ENCODE peak calls at places on chromosomes 2 and 18, in five cellular contexts. F is WTC11, S is GM12878, N is HepG2, X is K562. Z is an unnamed sample.

GRCh38 chr2:57906152-57906732 is 140.4 kb upstream of the VRK2 start:
- DNase-seq in F (no peak), S (no peak), N (peak), X (peak), Z (peak)

GRCh38 chr2:47561906-47562305 is 158.9 kb downstream of the MSH2 start:
- DNase-seq in F (no peak), S (no peak), N (no peak), X (no peak), Z (no peak)

GRCh38 chr2:239206851-239207250 is 194.0 kb downstream of the HDAC4 start:
- DNase-seq in F (no peak), S (no peak), N (no peak), X (no peak), Z (no peak)

GRCh38 chr18:59148192-59148591 is 8.5 kb downstream of the SEC11C start:
- DNase-seq in F (no peak), S (no peak), N (no peak), X (no peak), Z (no peak)

GRCh38 chr2:75241696-75242095 is 42.4 kb upstream of the TACR1 start:
- DNase-seq in F (no peak), S (no peak), N (peak), X (peak), Z (no peak)

GRCh38 chr2:132901661-132902060 is 231.7 kb upstream of the LYPD1 start:
- DNase-seq in F (no peak), S (no peak), N (no peak), X (no peak), Z (no peak)

GRCh38 chr2:150036622-150037021 is 449.0 kb upstream of the MMADHC start:
- DNase-seq in F (no peak), S (no peak), N (no peak), X (no peak), Z (no peak)

GRCh38 chr2:239114119-239114581 is 266.3 kb downstream of the TWIST2 start:
- DNase-seq in F (no peak), S (no peak), N (no peak), X (no peak), Z (no peak)

GRCh38 chr2:152925540-152926448 is 207.4 kb downstream of the ARL6IP6 start:
- DNase-seq in F (peak), S (peak), N (peak), X (peak), Z (peak)

GRCh38 chr18:23107718-23108117 is 27.6 kb upstream of the CABLES1 start:
- DNase-seq in F (no peak), S (no peak), N (no peak), X (no peak), Z (no peak)

GRCh38 chr18:23105581-23106219 is 29.6 kb upstream of the CABLES1 start:
- DNase-seq in F (no peak), S (no peak), N (no peak), X (no peak), Z (peak)

GRCh38 chr18:23105030-23105429 is 30.3 kb upstream of the CABLES1 start:
- DNase-seq in F (no peak), S (no peak), N (no peak), X (no peak), Z (no peak)

GRCh38 chr18:23108496-23108895 is 26.8 kb upstream of the CABLES1 start:
- DNase-seq in F (no peak), S (no peak), N (no peak), X (no peak), Z (no peak)

GRCh38 chr18:23106575-23106974 is 28.7 kb upstream of the CABLES1 start:
- DNase-seq in F (no peak), S (no peak), N (peak), X (no peak), Z (peak)
- TF ChIP-seq ESRRA in F (no peak), S (no peak), N (no peak), X (no peak), Z (no peak)

DNA sequence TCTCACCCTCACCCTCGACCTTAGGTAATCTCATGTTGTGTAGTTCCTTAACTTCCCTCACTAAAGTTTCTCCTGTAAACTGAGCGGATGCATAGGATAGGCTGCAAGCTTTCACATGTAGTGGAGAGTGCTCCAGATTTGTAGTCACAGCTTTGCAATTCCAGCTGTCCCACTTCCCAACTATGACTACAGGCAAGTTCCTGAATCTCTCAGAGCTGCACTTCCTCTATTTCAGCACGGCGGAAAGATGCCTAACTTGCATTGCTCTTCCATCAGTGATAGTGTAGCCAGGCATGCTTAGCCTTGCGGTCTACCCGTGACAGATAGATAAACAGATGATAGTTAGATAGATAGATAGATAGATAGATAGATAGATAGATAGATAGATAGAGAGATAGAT is 183.2 kb upstream of the CCDC68 start:
- DNase-seq in F (no peak), S (no peak), N (no peak), X (no peak), Z (no peak)
- TF ChIP-seq ESRRA in F (no peak), S (no peak), N (no peak), X (no peak), Z (no peak)

DNA sequence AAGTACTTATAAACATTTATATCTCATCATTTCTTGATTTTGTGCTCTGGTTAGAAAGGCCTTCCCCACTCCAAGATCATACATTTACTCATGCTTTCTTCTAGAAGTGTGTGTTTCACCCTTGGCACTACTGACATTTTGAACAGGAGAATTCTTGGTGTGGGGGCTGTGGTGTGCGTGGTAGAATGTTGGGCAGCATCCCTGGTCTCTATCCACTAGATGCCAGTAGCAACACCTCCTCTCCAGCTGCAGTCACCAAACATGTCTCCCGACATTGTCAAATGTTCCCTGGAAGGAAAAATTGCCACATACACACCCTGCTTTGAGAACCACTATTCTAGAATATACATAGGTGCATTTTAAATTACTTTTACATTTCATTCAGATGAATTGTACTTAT is 8.7 kb upstream of the TGIF1 start:
- DNase-seq in F (peak), S (no peak), N (peak), X (peak), Z (no peak)
- TF ChIP-seq ESRRA in F (no peak), S (no peak), N (no peak), X (no peak), Z (no peak)

DNA sequence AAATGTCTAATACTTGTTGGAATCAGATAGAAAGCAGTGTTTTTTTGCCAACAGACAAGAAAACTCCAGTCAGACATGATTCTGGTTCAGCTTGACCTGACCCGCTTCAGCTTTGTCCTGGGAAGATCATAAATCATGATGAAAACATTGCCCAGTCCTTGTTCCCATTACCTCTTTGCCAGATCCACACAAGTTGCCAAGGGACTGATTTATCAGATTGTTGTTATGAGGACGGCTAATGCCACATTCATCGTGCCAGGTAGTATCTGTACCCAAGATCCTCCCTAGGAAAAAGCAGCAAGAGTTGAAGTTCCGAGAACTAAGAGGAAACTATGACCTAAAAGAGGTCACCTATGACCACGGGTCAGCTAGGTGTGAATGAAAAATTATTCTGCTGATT is 39.0 kb downstream of the SLC40A1 start:
- DNase-seq in F (no peak), S (no peak), N (no peak), X (no peak), Z (no peak)
- TF ChIP-seq ESRRA in F (no peak), S (no peak), N (no peak), X (no peak), Z (no peak)

GRCh38 chr18:3524706-3525105 is 74.7 kb downstream of the TGIF1 start:
- DNase-seq in F (no peak), S (no peak), N (no peak), X (no peak), Z (no peak)

GRCh38 chr18:3526421-3527354 is 76.7 kb downstream of the TGIF1 start:
- DNase-seq in F (no peak), S (peak), N (peak), X (peak), Z (no peak)

GRCh38 chr18:3528251-3528650 is 78.3 kb downstream of the TGIF1 start:
- DNase-seq in F (no peak), S (no peak), N (no peak), X (no peak), Z (no peak)

GRCh38 chr18:3529077-3529476 is 79.1 kb downstream of the TGIF1 start:
- DNase-seq in F (no peak), S (no peak), N (no peak), X (no peak), Z (no peak)

DNA sequence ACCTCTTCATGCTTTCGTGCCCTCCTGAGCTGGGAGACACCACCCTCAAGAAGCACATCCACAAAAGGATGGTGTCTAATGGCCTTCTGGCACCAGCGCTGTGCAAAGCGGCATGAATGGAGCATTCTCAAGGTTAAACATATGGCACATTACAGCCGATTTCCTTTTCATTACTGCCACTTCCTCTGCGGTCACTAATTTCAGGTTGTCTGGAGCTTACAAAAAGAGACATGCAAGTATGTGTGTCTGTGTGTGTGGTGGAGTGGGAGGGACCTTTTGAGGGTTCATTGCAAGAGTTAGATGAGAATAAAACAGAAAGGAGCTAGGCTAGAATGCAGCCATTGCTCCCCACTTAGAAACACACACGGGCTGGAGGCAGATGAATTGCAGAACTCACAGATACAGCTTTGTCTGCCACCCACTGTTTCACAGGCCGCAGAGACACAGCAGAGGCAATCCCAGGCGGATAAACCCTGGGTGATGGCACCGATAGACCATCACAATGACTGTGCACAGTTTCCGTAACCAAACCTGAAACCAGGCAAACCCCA is 76.0 kb downstream of the TGIF1 start:
- DNase-seq in F (no peak), S (peak), N (no peak), X (peak), Z (no peak)
- TF ChIP-seq ESRRA in F (no peak), S (peak), N (no peak), X (no peak), Z (no peak)

GRCh38 chr18:35933982-35934381 is 38.5 kb upstream of the RMP24 start:
- DNase-seq in F (no peak), S (no peak), N (peak), X (no peak), Z (no peak)
- TF ChIP-seq ESRRA in F (no peak), S (no peak), N (no peak), X (no peak), Z (no peak)

GRCh38 chr18:21803495-21803894 is 62.9 kb downstream of the MIB1 start:
- DNase-seq in F (no peak), S (no peak), N (peak), X (no peak), Z (no peak)
- TF ChIP-seq ESRRA in F (no peak), S (no peak), N (no peak), X (no peak), Z (no peak)

GRCh38 chr2:124187948-124188347 is 162.9 kb downstream of the CNTNAP5 start:
- DNase-seq in F (no peak), S (no peak), N (no peak), X (no peak), Z (no peak)

GRCh38 chr2:124193706-124194105 is 168.6 kb downstream of the CNTNAP5 start:
- DNase-seq in F (no peak), S (no peak), N (no peak), X (no peak), Z (no peak)
- TF ChIP-seq ESRRA in F (no peak), S (no peak), N (no peak), X (no peak), Z (no peak)